ENCODE peak calls at places on chromosomes 1 and 21, in seven cellular contexts. K is AG09319; S is trophoblast cell; O is H54; Z is IMR-90; Q is stimulated activated CD8-positive, alpha-beta memory T cell treated with anti-CD3 and anti-CD28 coated beads, Interleukin-4, amount 100 ng/mL, for 1 hour; D is amniotic stem cell. U is an unnamed sample.

GRCh38 chr1:11951901-11952300 is 17.4 kb downstream of the PLOD1 start:
- DNase-seq in D (no peak), Z (no peak), K (no peak), Q (no peak), O (no peak), S (no peak), U (no peak)

GRCh38 chr1:227365473-227366067 is 47.3 kb upstream of the CDC42BPA start:
- DNase-seq in D (no peak), K (no peak), Q (no peak), S (no peak), Z (no peak), O (no peak), U (no peak)

GRCh38 chr1:244254467-244254866 is 197.2 kb downstream of the ADSS2 start:
- DNase-seq in Z (no peak), D (no peak), S (no peak), O (no peak), Q (no peak), K (no peak), U (no peak)

GRCh38 chr1:232589809-232590741 is 39.9 kb downstream of the SIPA1L2 start:
- DNase-seq in D (no peak), S (no peak), Z (no peak), K (no peak), O (no peak), Q (no peak), U (no peak)

GRCh38 chr1:153217212-153217611 is at the start of gene PRR9:
- DNase-seq in D (no peak), Q (no peak), O (no peak), S (peak), Z (no peak), K (no peak), U (no peak)

GRCh38 chr1:203325004-203325417 is 19.7 kb downstream of the BTG2 start:
- DNase-seq in S (no peak), O (no peak), Z (no peak), Q (no peak), K (no peak), D (no peak), U (no peak)

GRCh38 chr1:33893147-33893830 is 29.4 kb downstream of the HMGB4 start:
- DNase-seq in Z (peak), K (peak), O (no peak), Q (no peak), S (peak), D (no peak), U (no peak)

GRCh38 chr1:22131875-22132486 is 10.9 kb downstream of the WNT4 start:
- DNase-seq in K (no peak), S (peak), Z (no peak), O (peak), D (no peak), Q (no peak), U (no peak)

GRCh38 chr1:233675893-233676292 is 62.0 kb downstream of the KCNK1 start:
- DNase-seq in K (no peak), Z (no peak), Q (no peak), D (no peak), O (no peak), S (no peak), U (no peak)

GRCh38 chr1:75136921-75137641 is 2.9 kb downstream of the LHX8 start:
- DNase-seq in Q (no peak), S (peak), O (no peak), D (no peak), K (peak), Z (no peak), U (no peak)

GRCh38 chr21:42787613-42788012 is 91.7 kb downstream of the WDR4 start:
- DNase-seq in Q (no peak), K (no peak), O (no peak), D (no peak), S (no peak), Z (no peak), U (no peak)

GRCh38 chr1:180946056-180946455 is 33.4 kb downstream of the KIAA1614 start:
- DNase-seq in K (no peak), S (peak), D (no peak), O (no peak), Q (no peak), Z (no peak), U (no peak)

GRCh38 chr21:44947930-44948331 is 8.1 kb downstream of the SLX9 start:
- DNase-seq in Z (no peak), S (no peak), Q (no peak), O (peak), D (no peak), K (no peak), U (no peak)

GRCh38 chr1:57192256-57192655 is 226.4 kb upstream of the C8B start:
- DNase-seq in Q (no peak), Z (no peak), D (no peak), S (no peak), O (no peak), K (no peak), U (no peak)

GRCh38 chr1:43850599-43851233 is 82.9 kb upstream of the ARTN start:
- DNase-seq in Q (no peak), S (no peak), Z (no peak), D (no peak), O (no peak), K (no peak), U (no peak)

GRCh38 chr1:3690282-3691065 is 38.2 kb downstream of the TP73 start:
- DNase-seq in Z (no peak), S (no peak), D (no peak), K (no peak), Q (no peak), O (no peak), U (no peak)

GRCh38 chr1:193417420-193417819 is 231.0 kb upstream of the B3GALT2 start:
- DNase-seq in D (no peak), O (no peak), K (no peak), Q (no peak), S (no peak), Z (peak), U (no peak)

GRCh38 chr1:61139324-61140055 is 57.1 kb downstream of the NFIA start:
- DNase-seq in S (peak), Z (peak), Q (no peak), O (peak), D (no peak), K (no peak), U (no peak)

GRCh38 chr1:112575154-112575804 is 43.7 kb downstream of the ST7L start:
- DNase-seq in K (peak), Z (peak), O (peak), S (peak), Q (no peak), D (peak), U (no peak)

GRCh38 chr1:183403386-183403957 is 14.7 kb downstream of the NMNAT2 start:
- DNase-seq in Q (no peak), Z (no peak), D (no peak), S (no peak), O (no peak), K (no peak), U (no peak)

GRCh38 chr1:37267111-37267835 is 207.1 kb upstream of the ZC3H12A start:
- DNase-seq in S (peak), K (no peak), D (no peak), Q (no peak), O (no peak), Z (no peak), U (no peak)

U was measured in GOT3.